ENCODE peak calls at places on chromosomes 5 and 9, in five cellular contexts. V is A549, O is left ventricle myocardium inferior, T is body of pancreas, K is IMR-90. S is an unnamed sample.

GRCh38 chr5:87267574-87268125 is at the start of gene RASA1:
- DNase-seq in K (peak; percentile 87), O (peak; percentile 95), T (peak; percentile 93), V (peak; percentile 94), S (peak; percentile 99)

GRCh38 chr5:82662340-82662739 is 384.2 kb upstream of the RPS23 start:
- DNase-seq in T (no peak), O (no peak), K (no peak), V (no peak), S (no peak)

GRCh38 chr9:78958887-78959286 is 612.9 kb upstream of the TLE4 start:
- DNase-seq in T (no peak), K (no peak), O (no peak), V (peak; percentile 58), S (no peak)

GRCh38 chr9:17003576-17004240 is 131.1 kb upstream of the CNTLN start:
- DNase-seq in K (peak; percentile 83), T (no peak), V (no peak), O (no peak), S (no peak)

GRCh38 chr5:55564716-55565115 is 30.0 kb upstream of the PLPP1 start:
- DNase-seq in V (peak; percentile 17), T (no peak), K (no peak), O (no peak), S (no peak)

GRCh38 chr5:72237415-72237814 is 82.6 kb downstream of the MRPS27 start:
- DNase-seq in K (no peak), T (no peak), O (no peak), V (no peak), S (no peak)

GRCh38 chr9:97419315-97419867 is 7.5 kb downstream of the TDRD7 start:
- DNase-seq in T (no peak), K (peak; percentile 71), V (no peak), O (no peak), S (no peak)

GRCh38 chr9:16139781-16140180 is 586.9 kb downstream of the CCDC171 start:
- DNase-seq in T (no peak), K (no peak), V (no peak), O (peak; percentile 57), S (no peak)

GRCh38 chr9:115262952-115263351 is 145.0 kb upstream of the TNC start:
- DNase-seq in O (no peak), K (peak; percentile 6), V (peak; percentile 23), T (no peak), S (no peak)

GRCh38 chr9:14343948-14344547 is 30.1 kb upstream of the NFIB start:
- DNase-seq in O (peak; percentile 60), V (peak; percentile 33), T (peak; percentile 34), K (no peak), S (peak; percentile 68)

GRCh38 chr5:178474562-178475184 is 115.5 kb downstream of the COL23A1 start:
- DNase-seq in O (no peak), K (no peak), T (no peak), V (no peak), S (no peak)

GRCh38 chr9:12463641-12464040 is 229.5 kb upstream of the TYRP1 start:
- DNase-seq in V (no peak), T (no peak), K (no peak), O (no peak), S (no peak)

GRCh38 chr9:4366649-4367330 is 66.9 kb upstream of the GLIS3 start:
- DNase-seq in O (no peak), V (peak; percentile 74), K (peak; percentile 54), T (peak; percentile 64), S (peak; percentile 84)

GRCh38 chr9:25677301-25678146 is 720 bp downstream of the TUSC1 start:
- DNase-seq in K (peak; percentile 55), O (peak; percentile 88), T (peak; percentile 93), V (peak; percentile 81), S (peak; percentile 84)

GRCh38 chr5:167721926-167722440 is 569.5 kb upstream of the WWC1 start:
- DNase-seq in K (no peak), O (no peak), T (no peak), V (no peak), S (no peak)

GRCh38 chr9:15837079-15837679 is 284.3 kb downstream of the CCDC171 start:
- DNase-seq in O (no peak), T (no peak), V (peak; percentile 69), K (peak; percentile 65), S (no peak)

GRCh38 chr9:131698715-131699053 is 41.2 kb downstream of the RAPGEF1 start:
- DNase-seq in T (no peak), O (no peak), V (no peak), K (no peak), S (peak; percentile 70)

GRCh38 chr5:919356-920000 is 26.8 kb downstream of the TRIP13 start:
- DNase-seq in T (no peak), K (no peak), O (no peak), V (peak; percentile 50), S (peak; percentile 73)
- H3K27ac ChIP-seq in T (peak overlapping the region; percentile 55), K (no peak overlapping the region), O (no peak overlapping the region), V (no peak overlapping the region), S (no peak overlapping the region)

GRCh38 chr9:124613849-124614248 is 106.7 kb upstream of the NR5A1 start:
- DNase-seq in K (no peak), V (no peak), T (no peak), O (no peak), S (no peak)
- TF ChIP-seq CTCF in K (no peak), V (no peak), T (no peak), O (no peak), S (no peak)

GRCh38 chr5:34411470-34412346 is 244.4 kb upstream of the RAI14 start:
- DNase-seq in O (no peak), T (no peak), V (no peak), K (peak; percentile 47), S (peak; percentile 71)
- H3K27ac ChIP-seq in O (no peak overlapping the region), T (no peak overlapping the region), V (no peak overlapping the region), K (no peak overlapping the region), S (peak overlapping the region; percentile 81)

GRCh38 chr9:137462396-137463193 is 3.5 kb upstream of the NSMF start:
- DNase-seq in V (no peak), K (no peak), T (no peak), O (no peak), S (no peak)

GRCh38 chr9:137463194-137463930 is 4.2 kb upstream of the NSMF start:
- DNase-seq in K (no peak), O (no peak), V (no peak), T (no peak), S (no peak)

GRCh38 chr9:137464291-137464999 is 5.3 kb upstream of the NSMF start:
- DNase-seq in K (no peak), O (no peak), T (no peak), V (no peak), S (no peak)

GRCh38 chr9:137465000-137465769 is 6.1 kb upstream of the NSMF start:
- DNase-seq in V (no peak), T (no peak), O (no peak), K (no peak), S (no peak)

DNA sequence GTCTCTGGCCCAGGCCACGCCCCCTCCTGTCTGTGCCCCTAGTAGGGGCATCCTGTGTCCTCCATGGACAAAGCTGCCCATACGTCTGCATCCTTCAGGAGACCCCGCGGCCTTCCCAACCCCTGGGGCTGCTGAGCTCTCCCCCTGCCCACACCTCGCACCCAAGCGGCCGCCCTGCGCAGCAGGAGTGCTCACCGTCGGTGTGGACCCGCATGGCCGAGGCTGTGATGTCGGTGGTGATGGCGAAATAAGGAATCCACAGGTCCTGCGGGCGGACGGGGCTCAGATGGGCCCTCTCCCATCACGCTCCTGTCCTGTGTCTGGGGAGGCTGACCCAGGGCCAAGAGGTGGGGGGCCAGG is 4.8 kb upstream of the NSMF start:
- DNase-seq in V (no peak), O (no peak), K (no peak), T (no peak), S (no peak)
- TF ChIP-seq CTCF in V (no peak), O (no peak), K (no peak), T (no peak), S (no peak)

S was measured in endodermal cell.